ENCODE peak calls at places on chromosomes 2 and 18, in nine cellular contexts. B, F, H, L, P, S, U, X and M are unnamed samples.

GRCh38 chr2:191056218-191056617 is 42.2 kb upstream of the STAT1 start:
- DNase-seq in B (no peak), F (no peak), H (no peak), L (no peak), P (no peak), S (no peak), U (no peak), X (no peak), M (no peak)

GRCh38 chr2:108587621-108588020 is 53.4 kb downstream of the LIMS1 start:
- DNase-seq in B (peak; percentile 39), F (no peak), H (no peak), L (no peak), P (no peak), S (no peak), U (peak; percentile 76), X (peak; percentile 61), M (no peak)

GRCh38 chr18:21264651-21265050 is 22.6 kb downstream of the GREB1L start:
- DNase-seq in B (no peak), F (no peak), H (no peak), L (no peak), P (no peak), S (no peak), U (no peak), X (no peak), M (peak; percentile 8)

GRCh38 chr18:49160075-49160930 is 209.5 kb upstream of the SMAD7 start:
- DNase-seq in B (no peak), F (no peak), H (no peak), L (no peak), P (no peak), S (no peak), U (no peak), X (no peak), M (no peak)

GRCh38 chr2:158664987-158665386 is 130.1 kb upstream of the DAPL1 start:
- DNase-seq in B (no peak), F (peak; percentile 66), H (no peak), L (no peak), P (no peak), S (no peak), U (no peak), X (no peak), M (no peak)

GRCh38 chr18:24181806-24182205 is 42.9 kb downstream of the CABYR start:
- DNase-seq in B (no peak), F (no peak), H (no peak), L (no peak), P (no peak), S (no peak), U (no peak), X (no peak), M (no peak)

GRCh38 chr2:191758420-191759199 is 80.7 kb downstream of the NABP1 start:
- DNase-seq in B (peak; percentile 77), F (no peak), H (no peak), L (peak; percentile 65), P (no peak), S (peak; percentile 67), U (no peak), X (peak; percentile 80), M (peak; percentile 48)

GRCh38 chr2:201007584-201007998 is 44.1 kb upstream of the ORC2 start:
- DNase-seq in B (no peak), F (no peak), H (no peak), L (no peak), P (no peak), S (no peak), U (no peak), X (no peak), M (peak; percentile 44)

GRCh38 chr2:68909793-68910674 is 38.8 kb upstream of the BMP10 start:
- DNase-seq in B (peak; percentile 85), F (no peak), H (no peak), L (peak; percentile 70), P (peak; percentile 72), S (peak; percentile 80), U (peak; percentile 81), X (peak; percentile 82), M (peak; percentile 81)

GRCh38 chr2:113156278-113157107 is 17.3 kb upstream of the PSD4 start:
- DNase-seq in B (no peak), F (no peak), H (no peak), L (no peak), P (no peak), S (peak; percentile 52), U (no peak), X (no peak), M (no peak)

GRCh38 chr2:153133716-153134115 is 344.8 kb downstream of the RPRM start:
- DNase-seq in B (no peak), F (no peak), H (no peak), L (no peak), P (no peak), S (no peak), U (no peak), X (no peak), M (no peak)

GRCh38 chr18:13161276-13161899 is 57.2 kb upstream of the LDLRAD4 start:
- DNase-seq in B (no peak), F (no peak), H (no peak), L (no peak), P (no peak), S (no peak), U (no peak), X (no peak), M (no peak)

GRCh38 chr18:13163167-13163927 is 55.2 kb upstream of the LDLRAD4 start:
- DNase-seq in B (no peak), F (no peak), H (no peak), L (no peak), P (no peak), S (no peak), U (no peak), X (no peak), M (no peak)

GRCh38 chr18:13164406-13164805 is 54.2 kb upstream of the LDLRAD4 start:
- DNase-seq in B (no peak), F (no peak), H (no peak), L (no peak), P (no peak), S (no peak), U (no peak), X (no peak), M (no peak)

DNA sequence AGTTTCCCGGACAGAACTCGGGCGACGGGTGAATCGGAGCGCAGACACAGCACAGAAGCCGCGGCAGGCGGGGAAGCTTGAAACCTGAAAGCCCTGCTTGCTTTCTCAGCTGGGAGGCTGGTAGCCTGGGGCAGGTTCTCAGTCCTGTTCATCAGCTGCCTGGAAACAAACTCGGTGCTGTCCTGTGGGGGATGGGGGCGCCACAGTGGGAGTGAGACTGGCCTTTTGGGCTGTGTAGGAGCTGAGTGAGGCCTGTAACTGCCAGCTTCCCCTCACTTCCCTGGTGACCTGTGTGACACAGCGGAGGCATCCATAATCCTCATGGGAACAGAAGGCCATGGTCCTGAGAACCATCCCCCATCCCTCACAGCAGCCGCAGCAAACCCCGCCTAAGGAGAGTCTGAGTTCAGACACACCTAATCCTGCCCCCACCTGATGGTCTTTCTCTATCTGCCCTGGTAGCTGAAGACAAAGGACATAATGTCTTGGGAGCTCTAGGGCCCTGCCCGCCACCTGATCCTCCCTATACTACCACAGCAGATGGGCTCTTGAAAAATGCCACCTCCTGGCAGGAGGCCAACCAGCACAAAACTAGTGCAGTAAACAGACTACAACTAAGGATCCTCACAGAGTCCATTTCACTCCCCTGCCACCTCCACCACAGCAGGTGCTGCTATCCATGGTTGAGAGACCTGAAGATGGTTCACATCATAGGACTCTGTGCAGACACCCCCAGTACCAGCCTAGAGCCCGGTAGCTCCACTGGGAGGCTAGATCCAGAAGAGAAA is 52.7 kb upstream of the LDLRAD4 start:
- DNase-seq in B (no peak), F (no peak), H (no peak), L (no peak), P (no peak), S (no peak), U (no peak), X (no peak), M (no peak)
- H3K4me3 ChIP-seq in B (no peak overlapping the region), F (no peak overlapping the region), H (no peak overlapping the region), L (no peak overlapping the region), P (no peak overlapping the region), S (no peak overlapping the region), U (no peak overlapping the region), X (no peak overlapping the region), M (no peak overlapping the region)

DNA sequence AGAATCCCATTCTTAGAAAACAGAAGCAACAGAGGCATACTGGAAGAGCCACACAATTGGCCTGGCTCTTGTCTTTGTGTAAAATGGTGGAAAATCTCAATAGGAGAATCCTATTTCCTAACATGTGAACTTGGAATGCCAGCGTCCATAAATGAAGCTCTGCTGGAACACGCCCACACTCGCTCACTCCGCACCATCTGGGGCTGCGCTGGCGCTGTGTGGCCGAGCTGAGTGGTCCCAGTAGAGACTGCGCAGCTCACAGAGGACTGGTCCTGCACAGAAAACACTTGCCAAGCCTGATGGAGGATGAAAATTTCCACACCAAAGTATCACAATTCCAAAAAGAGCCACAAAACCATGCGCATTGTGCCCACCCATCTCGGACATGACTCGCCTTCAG is 56.2 kb downstream of the PXDN start:
- DNase-seq in B (no peak), F (no peak), H (no peak), L (no peak), P (no peak), S (no peak), U (no peak), X (no peak), M (no peak)
- TF ChIP-seq EP300 in B (no peak), F (no peak), H (no peak), L (no peak), P (no peak), S (no peak), U (no peak), X (no peak), M (no peak)

DNA sequence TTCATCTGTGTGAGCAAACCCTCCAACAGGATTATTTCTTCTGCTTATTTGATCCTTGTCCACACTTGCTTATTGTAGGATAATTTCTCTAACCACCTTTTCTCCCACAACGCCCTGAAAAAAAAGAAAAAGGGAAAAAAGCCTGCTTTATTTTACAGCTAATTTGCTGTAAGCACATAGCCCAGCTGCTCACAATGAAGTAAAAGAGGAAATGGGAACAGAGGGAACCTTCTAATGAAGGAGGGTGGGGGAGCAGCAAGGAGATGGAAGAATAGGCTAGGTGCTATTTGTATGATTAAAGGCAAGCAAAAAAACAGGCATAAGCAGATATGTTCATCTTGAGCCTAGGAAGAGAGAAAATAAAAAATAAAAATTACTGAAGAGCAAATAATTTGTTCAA is 331.6 kb downstream of the TXNL1 start:
- DNase-seq in B (no peak), F (no peak), H (no peak), L (no peak), P (no peak), S (no peak), U (no peak), X (no peak), M (no peak)
- H3K4me3 ChIP-seq in B (no peak overlapping the region), F (no peak overlapping the region), H (no peak overlapping the region), L (no peak overlapping the region), P (no peak overlapping the region), S (no peak overlapping the region), U (no peak overlapping the region), X (no peak overlapping the region), M (no peak overlapping the region)

DNA sequence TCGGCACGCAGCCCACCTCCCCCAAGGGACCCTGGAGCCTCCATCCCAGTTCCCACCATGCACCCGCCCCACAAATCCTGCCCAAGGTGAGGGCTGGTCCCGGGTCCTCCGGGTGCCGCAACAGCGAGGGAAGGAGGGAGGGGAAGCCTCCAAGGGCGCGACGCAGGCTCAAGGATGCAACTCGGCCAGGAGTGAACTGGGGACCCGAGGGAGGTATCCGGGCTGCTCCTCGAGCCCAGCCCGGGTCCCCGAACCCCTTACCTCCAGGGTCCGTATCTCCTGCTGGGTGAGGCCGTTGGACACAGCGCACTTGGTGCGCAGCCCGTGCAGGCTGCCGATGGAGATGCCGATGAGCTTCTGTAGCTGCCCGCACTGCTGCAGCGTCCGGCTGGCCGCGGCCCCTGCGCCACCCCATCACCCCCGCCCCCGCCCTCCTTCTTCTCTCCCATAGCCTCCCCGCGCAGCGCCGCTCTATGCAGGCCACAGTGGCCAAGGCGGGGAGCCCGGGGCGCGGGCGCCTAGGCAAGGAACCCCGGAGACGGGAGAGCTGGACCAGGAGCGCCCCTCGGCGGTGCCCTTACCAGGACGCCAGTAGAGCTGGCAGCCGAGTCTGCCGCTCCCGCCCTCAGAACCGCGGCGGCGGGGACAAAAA is 124.1 kb downstream of the ANKRD30BL start:
- DNase-seq in B (no peak), F (no peak), H (no peak), L (peak; percentile 61), P (no peak), S (peak; percentile 69), U (peak; percentile 58), X (peak; percentile 13), M (no peak)
- TF ChIP-seq EP300 in B (no peak), F (no peak), H (no peak), L (no peak), P (no peak), S (no peak), U (no peak), X (no peak), M (no peak)